ENCODE peak calls at places on chromosome 6, in five cellular contexts. Y is GM12878, W is H1, J is K562, R is HepG2. A is an unnamed sample.

GRCh38 chr6:1738682-1739081 is 129.0 kb downstream of the FOXC1 start:
- DNase-seq in Y (no peak), W (no peak), J (no peak), R (no peak), A (no peak)

GRCh38 chr6:22383016-22383415 is 86.2 kb upstream of the PRL start:
- DNase-seq in J (no peak), Y (no peak), R (no peak), W (no peak), A (no peak)

GRCh38 chr6:81865712-81866111 is 113.2 kb upstream of the TENT5A start:
- DNase-seq in J (no peak), R (peak), W (no peak), Y (no peak), A (no peak)

GRCh38 chr6:163391983-163392382 is 22.5 kb upstream of the QKI start:
- DNase-seq in J (no peak), W (no peak), Y (no peak), R (no peak), A (peak)

GRCh38 chr6:166542580-166542912 is 43.9 kb downstream of the RAMACL start:
- DNase-seq in Y (no peak), R (no peak), W (peak), J (no peak), A (no peak)

GRCh38 chr6:41371992-41372525 is 36.7 kb downstream of the NCR2 start:
- DNase-seq in R (no peak), J (no peak), Y (no peak), W (no peak), A (no peak)

GRCh38 chr6:165676435-165677068 is 13.5 kb upstream of the PDE10A start:
- DNase-seq in R (no peak), J (no peak), Y (no peak), W (no peak), A (no peak)

GRCh38 chr6:105135907-105136432 is 43.8 kb downstream of the POPDC3 start:
- DNase-seq in Y (no peak), W (no peak), J (no peak), R (no peak), A (no peak)

GRCh38 chr6:158150701-158151100 is 17.4 kb downstream of the SERAC1 start:
- DNase-seq in J (no peak), W (no peak), R (no peak), Y (no peak), A (no peak)

GRCh38 chr6:36735110-36735971 is 37.7 kb downstream of the RAB44 start:
- DNase-seq in W (no peak), J (no peak), Y (no peak), R (no peak), A (no peak)

GRCh38 chr6:161168281-161168891 is 105.5 kb downstream of the AGPAT4 start:
- DNase-seq in R (no peak), J (no peak), Y (no peak), W (no peak), A (peak)

GRCh38 chr6:105994522-105995402 is 91.4 kb upstream of the PRDM1 start:
- DNase-seq in W (no peak), J (no peak), Y (no peak), R (no peak), A (peak)

DNA sequence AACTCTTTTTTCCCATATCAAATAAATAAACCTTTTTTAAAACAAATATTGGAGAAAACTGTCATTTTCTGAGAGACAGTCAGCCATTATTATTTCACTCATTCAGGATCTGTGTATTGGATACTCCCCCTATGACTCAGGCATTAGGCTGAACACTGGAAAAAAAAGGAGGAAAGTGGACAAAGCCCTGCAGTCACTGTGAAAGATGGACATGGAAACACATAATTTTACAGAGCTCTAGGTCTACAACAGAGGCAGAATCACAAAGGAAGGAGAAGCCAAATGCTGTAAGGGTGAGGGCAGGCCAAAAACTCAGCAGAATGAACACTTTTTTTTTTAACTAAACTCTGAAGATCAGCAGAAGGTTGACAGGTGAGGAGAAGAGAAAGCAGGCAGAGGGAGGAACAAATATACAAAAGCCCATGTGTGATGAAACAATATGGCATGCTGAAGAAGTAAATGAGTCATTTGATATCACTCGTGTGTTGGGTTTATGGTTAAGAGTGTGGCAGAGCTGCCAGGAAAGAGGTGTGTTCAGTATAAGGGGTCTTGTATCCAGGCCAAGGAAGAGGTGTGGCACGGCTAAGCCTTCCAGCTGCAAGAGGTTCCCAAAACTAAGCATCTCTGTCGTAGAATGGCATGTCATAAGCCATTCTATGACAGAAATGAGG is 39.1 kb downstream of the EPB41L2 start:
- DNase-seq in W (no peak), Y (no peak), R (no peak), J (no peak), A (peak)
- H3K4me3 ChIP-seq in W (no peak), Y (no peak), R (no peak), J (no peak), A (no peak)

DNA sequence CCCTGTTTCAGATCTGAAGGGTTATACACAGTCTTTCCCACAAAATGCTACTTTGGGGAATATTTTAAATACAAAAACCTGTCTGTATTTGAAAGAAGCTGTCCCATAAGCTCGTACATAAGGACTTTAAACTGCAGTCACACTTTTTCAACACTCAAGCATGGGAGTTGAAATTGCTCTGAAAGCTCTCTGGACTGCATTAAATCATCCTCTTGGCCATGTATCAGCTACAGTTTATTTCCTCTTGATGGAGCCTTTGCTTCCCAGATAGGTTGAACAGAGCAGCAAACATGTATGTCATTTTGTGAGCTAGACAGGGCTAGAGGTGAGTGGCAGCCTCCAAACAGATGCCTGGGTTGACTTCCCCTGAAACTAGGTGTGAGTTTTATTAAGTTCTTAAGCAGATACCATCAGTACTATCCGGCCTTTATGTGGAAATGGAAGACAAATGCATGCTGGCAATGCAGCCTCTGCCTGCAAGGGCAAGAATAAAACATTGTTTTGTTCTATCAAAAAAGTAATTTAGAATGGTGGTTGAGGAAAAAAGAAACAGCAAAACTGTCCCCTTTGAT is 105.9 kb upstream of the ENPP5 start:
- DNase-seq in Y (no peak), W (no peak), R (no peak), J (no peak), A (no peak)
- TF ChIP-seq SP1 in Y (no peak), W (no peak), R (no peak), J (no peak), A (no peak)

GRCh38 chr6:139371421-139372253 is 2.8 kb downstream of the CITED2 start:
- DNase-seq in Y (no peak), J (no peak), W (no peak), R (no peak), A (no peak)

GRCh38 chr6:139369068-139369467 is 5.4 kb downstream of the CITED2 start:
- DNase-seq in W (no peak), Y (no peak), R (no peak), J (no peak), A (no peak)

GRCh38 chr6:139370707-139371345 is 3.6 kb downstream of the CITED2 start:
- DNase-seq in Y (no peak), R (no peak), W (no peak), J (no peak), A (no peak)

GRCh38 chr6:139369568-139370046 is 4.8 kb downstream of the CITED2 start:
- DNase-seq in R (peak), J (no peak), Y (no peak), W (no peak), A (no peak)

GRCh38 chr6:139370047-139370706 is 4.3 kb downstream of the CITED2 start:
- DNase-seq in W (no peak), Y (no peak), R (peak), J (no peak), A (no peak)
- H3K4me3 ChIP-seq in W (peak), Y (no peak), R (peak), J (no peak), A (no peak)

GRCh38 chr6:112196290-112196689 is 58.1 kb downstream of the LAMA4 start:
- DNase-seq in Y (no peak), W (no peak), R (no peak), J (no peak), A (no peak)

GRCh38 chr6:112195166-112195565 is 59.2 kb downstream of the LAMA4 start:
- DNase-seq in R (no peak), Y (no peak), W (no peak), J (no peak), A (no peak)

GRCh38 chr6:112191509-112191908 is 62.9 kb downstream of the LAMA4 start:
- DNase-seq in W (no peak), J (no peak), R (no peak), Y (no peak), A (no peak)

GRCh38 chr6:112193111-112193510 is 61.3 kb downstream of the LAMA4 start:
- DNase-seq in W (no peak), R (no peak), J (no peak), Y (no peak), A (no peak)

DNA sequence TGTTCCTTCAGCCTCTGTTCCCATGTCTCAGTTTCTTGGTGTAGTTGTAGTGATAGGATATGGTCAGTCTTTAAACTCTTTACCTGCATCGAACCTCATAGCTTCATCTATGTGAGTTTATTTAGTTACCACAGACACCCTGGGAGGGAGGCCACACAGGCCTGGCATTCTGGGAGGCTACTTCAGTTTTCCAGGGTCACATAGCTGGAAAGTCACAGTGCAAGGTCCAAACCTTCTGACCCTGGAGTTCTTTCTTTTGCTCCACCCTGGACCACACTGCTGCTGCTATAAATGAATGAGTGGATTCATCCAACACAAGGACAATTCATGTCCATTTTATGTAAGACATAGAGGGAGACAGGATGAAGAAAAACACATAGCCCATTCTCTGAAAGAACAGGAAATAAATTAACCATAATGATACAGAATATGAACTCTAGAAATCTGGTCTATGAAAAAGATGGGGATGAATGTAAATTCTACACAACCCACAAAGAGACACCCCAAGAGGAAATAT is 60.8 kb downstream of the LAMA4 start:
- DNase-seq in W (no peak), R (peak), J (no peak), Y (no peak), A (no peak)
- TF ChIP-seq SP1 in W (no peak), R (no peak), J (no peak), Y (no peak), A (no peak)

DNA sequence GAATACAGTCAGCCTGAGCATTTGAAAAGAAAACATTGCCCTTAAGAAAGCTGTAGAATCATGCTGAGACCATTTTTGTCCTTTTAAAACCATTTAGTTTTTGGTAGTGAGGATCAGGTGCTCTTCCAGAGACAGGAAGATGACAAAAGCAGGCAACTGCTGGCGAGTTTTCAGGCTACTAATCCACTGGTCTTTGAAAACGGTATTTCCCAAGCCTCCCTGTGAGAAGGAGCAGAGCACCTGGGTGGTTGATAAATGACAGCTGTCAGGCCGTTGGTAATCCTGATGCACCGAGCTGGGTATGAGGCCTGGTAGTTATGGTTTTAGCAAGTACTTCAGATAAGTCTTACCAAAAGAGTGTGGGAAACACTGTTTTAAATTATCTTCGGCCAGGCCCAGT is 10.1 kb upstream of the SEC63 start:
- DNase-seq in W (no peak), Y (no peak), J (no peak), R (no peak), A (no peak)
- H3K4me3 ChIP-seq in W (no peak), Y (no peak), J (no peak), R (no peak), A (no peak)

DNA sequence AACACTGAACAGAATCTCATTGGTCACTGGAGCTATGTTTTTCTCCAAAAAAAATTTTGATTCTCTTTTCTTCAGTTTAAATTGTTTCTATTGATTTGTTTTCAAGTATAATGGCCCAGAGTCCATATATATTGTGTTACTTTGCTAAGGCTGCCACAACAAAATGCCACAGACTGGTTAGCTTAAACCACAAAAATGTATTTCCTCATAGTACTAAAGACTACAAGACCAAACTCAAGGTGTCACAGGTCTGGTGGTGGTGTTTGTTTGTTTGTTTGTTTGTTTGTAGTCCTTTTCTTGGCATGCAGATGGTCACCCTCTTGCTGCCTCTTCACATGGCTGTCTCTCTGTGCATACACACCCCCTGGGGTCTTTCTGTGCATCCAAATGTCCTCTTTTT is 34.0 kb downstream of the BMP5 start:
- DNase-seq in J (no peak), W (no peak), R (no peak), Y (no peak), A (no peak)
- TF ChIP-seq SP1 in J (no peak), W (no peak), R (no peak), Y (no peak), A (no peak)